ENCODE peak calls at places on chromosomes 2 and 18, in ten cellular contexts. F is RWPE1; W is body of pancreas; E is GM20000; X is thyroid gland; Z is GM12865; C is HFFc6; V is kidney; K is tibial artery; H is CD4-positive, alpha-beta T cell. G is an unnamed sample.

GRCh38 chr2:23711979-23712755 is 214.8 kb downstream of the ATAD2B start:
- DNase-seq in F (no peak), W (no peak), E (no peak), X (peak), Z (no peak), C (no peak), V (no peak), K (peak), H (no peak), G (no peak)

GRCh38 chr2:17620280-17620679 is 79.8 kb downstream of the VSNL1 start:
- DNase-seq in F (peak), W (no peak), E (no peak), X (peak), Z (no peak), C (no peak), V (no peak), K (no peak), H (no peak), G (no peak)

GRCh38 chr2:144183744-144184143 is 336.2 kb downstream of the ZEB2 start:
- DNase-seq in F (no peak), W (no peak), E (peak), X (no peak), Z (peak), C (peak), V (no peak), K (no peak), H (peak), G (no peak)

GRCh38 chr2:176581557-176582150 is 312.4 kb downstream of the MTX2 start:
- DNase-seq in F (no peak), W (no peak), E (no peak), X (no peak), Z (no peak), C (no peak), V (no peak), K (no peak), H (no peak), G (no peak)

GRCh38 chr2:218781691-218782528 is at the start of gene CYP27A1:
- DNase-seq in F (no peak), W (peak), E (peak), X (peak), Z (no peak), C (no peak), V (peak), K (peak), H (no peak), G (peak)

GRCh38 chr2:8049111-8049720 is 632.6 kb upstream of the ID2 start:
- DNase-seq in F (no peak), W (no peak), E (no peak), X (no peak), Z (no peak), C (no peak), V (no peak), K (no peak), H (no peak), G (no peak)

GRCh38 chr18:741931-742512 is 29.6 kb upstream of the ENOSF1 start:
- DNase-seq in F (peak), W (no peak), E (peak), X (no peak), Z (peak), C (peak), V (no peak), K (no peak), H (no peak), G (no peak)

GRCh38 chr2:170742896-170743529 is 27.2 kb upstream of the ERICH2 start:
- DNase-seq in F (no peak), W (no peak), E (no peak), X (no peak), Z (no peak), C (no peak), V (no peak), K (no peak), H (no peak), G (no peak)

GRCh38 chr18:70295633-70296188 is 6.9 kb downstream of the SOCS6 start:
- DNase-seq in F (no peak), W (no peak), E (no peak), X (no peak), Z (no peak), C (no peak), V (no peak), K (no peak), H (no peak), G (no peak)

GRCh38 chr2:111071480-111072143 is 49.1 kb upstream of the BCL2L11 start:
- DNase-seq in F (peak), W (no peak), E (no peak), X (no peak), Z (peak), C (peak), V (peak), K (no peak), H (no peak), G (no peak)

GRCh38 chr2:73172963-73173362 is 29.4 kb upstream of the NOTO start:
- DNase-seq in F (no peak), W (no peak), E (peak), X (no peak), Z (peak), C (peak), V (no peak), K (no peak), H (no peak), G (no peak)

GRCh38 chr2:224004105-224004715 is 34.9 kb downstream of the SERPINE2 start:
- DNase-seq in F (no peak), W (peak), E (no peak), X (no peak), Z (no peak), C (no peak), V (no peak), K (no peak), H (no peak), G (no peak)

GRCh38 chr2:7392076-7392787 is 475.0 kb downstream of the RNF144A start:
- DNase-seq in F (peak), W (peak), E (no peak), X (no peak), Z (no peak), C (no peak), V (no peak), K (no peak), H (no peak), G (no peak)

GRCh38 chr2:233794128-233794658 is 16.1 kb downstream of the MROH2A start:
- DNase-seq in F (no peak), W (no peak), E (no peak), X (peak), Z (no peak), C (no peak), V (peak), K (peak), H (no peak), G (peak)

GRCh38 chr2:218375212-218375611 is 6.9 kb upstream of the SLC11A1 start:
- DNase-seq in F (no peak), W (no peak), E (no peak), X (no peak), Z (no peak), C (peak), V (no peak), K (no peak), H (no peak), G (no peak)

GRCh38 chr18:62409821-62410220 is 84.7 kb downstream of the TNFRSF11A start:
- DNase-seq in F (no peak), W (no peak), E (no peak), X (no peak), Z (no peak), C (no peak), V (no peak), K (no peak), H (no peak), G (no peak)

GRCh38 chr2:16075045-16076012 is 135.0 kb downstream of the MYCN start:
- DNase-seq in F (no peak), W (no peak), E (no peak), X (no peak), Z (no peak), C (no peak), V (no peak), K (no peak), H (no peak), G (no peak)

GRCh38 chr18:48814490-48815181 is 136.1 kb downstream of the SMAD7 start:
- DNase-seq in F (no peak), W (peak), E (no peak), X (peak), Z (no peak), C (peak), V (peak), K (peak), H (no peak), G (peak)

GRCh38 chr2:11649093-11649492 is 20.9 kb downstream of the NTSR2 start:
- DNase-seq in F (no peak), W (no peak), E (no peak), X (no peak), Z (no peak), C (no peak), V (no peak), K (no peak), H (no peak), G (no peak)

GRCh38 chr2:11646530-11646929 is 23.5 kb downstream of the NTSR2 start:
- DNase-seq in F (no peak), W (no peak), E (no peak), X (no peak), Z (no peak), C (no peak), V (no peak), K (no peak), H (no peak), G (no peak)

GRCh38 chr2:11652141-11652540 is 17.9 kb downstream of the NTSR2 start:
- DNase-seq in F (no peak), W (no peak), E (no peak), X (no peak), Z (no peak), C (no peak), V (no peak), K (no peak), H (no peak), G (no peak)

GRCh38 chr2:11644293-11644692 is 25.7 kb downstream of the NTSR2 start:
- DNase-seq in F (no peak), W (no peak), E (no peak), X (no peak), Z (no peak), C (no peak), V (no peak), K (no peak), H (no peak), G (no peak)

DNA sequence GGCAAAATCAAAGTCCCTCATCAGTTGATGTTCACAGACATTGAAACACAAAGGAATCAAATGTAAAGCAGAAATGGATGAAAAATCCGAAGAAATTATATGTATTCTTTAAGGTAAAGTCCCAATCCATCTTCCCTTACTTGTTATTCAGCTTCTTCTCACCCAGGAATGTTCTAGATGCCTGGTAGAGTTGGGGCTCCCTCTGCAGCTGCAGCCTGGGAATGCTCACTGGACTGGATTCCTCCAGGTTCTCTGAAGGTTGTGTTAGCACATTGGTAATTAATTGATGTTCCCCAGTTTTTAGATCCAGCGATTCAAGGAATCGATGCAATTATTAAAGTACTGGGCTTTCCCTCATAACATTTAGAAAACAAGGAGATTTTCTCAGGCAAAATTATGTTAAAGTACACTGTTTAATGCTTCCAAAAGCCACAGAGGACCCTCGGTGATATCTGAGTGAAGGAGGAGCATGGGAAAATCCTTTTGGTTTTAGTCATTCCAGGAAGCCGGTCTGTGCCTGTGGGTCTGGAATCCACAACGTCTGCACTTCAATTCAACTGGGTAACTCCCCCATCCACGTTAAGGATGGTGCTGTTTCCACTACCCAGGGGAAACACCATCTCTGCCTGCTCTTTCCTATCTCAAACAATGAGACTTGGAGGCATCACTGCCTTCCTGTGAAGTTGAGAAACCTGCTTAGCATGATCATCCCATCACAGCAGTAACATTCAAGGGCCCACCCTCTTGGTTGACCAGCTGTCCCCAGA is 22.0 kb downstream of the NTSR2 start:
- DNase-seq in F (peak), W (no peak), E (no peak), X (no peak), Z (no peak), C (no peak), V (no peak), K (no peak), H (no peak), G (no peak)
- TF ChIP-seq CTCF in F (no peak), W (no peak), E (no peak), X (peak), Z (no peak), C (peak), V (no peak), K (no peak), H (no peak), G (no peak)

GRCh38 chr2:44546469-44547127 is 184.9 kb downstream of the CAMKMT start:
- DNase-seq in F (no peak), W (no peak), E (peak), X (no peak), Z (peak), C (no peak), V (no peak), K (no peak), H (no peak), G (no peak)

GRCh38 chr2:44547713-44548112 is 186.0 kb downstream of the CAMKMT start:
- DNase-seq in F (no peak), W (no peak), E (no peak), X (no peak), Z (no peak), C (no peak), V (no peak), K (no peak), H (no peak), G (no peak)

GRCh38 chr2:44543773-44544725 is 182.3 kb downstream of the CAMKMT start:
- DNase-seq in F (peak), W (no peak), E (no peak), X (no peak), Z (no peak), C (peak), V (no peak), K (no peak), H (no peak), G (no peak)

GRCh38 chr2:44542520-44542919 is 180.8 kb downstream of the CAMKMT start:
- DNase-seq in F (no peak), W (no peak), E (no peak), X (no peak), Z (no peak), C (no peak), V (no peak), K (no peak), H (no peak), G (no peak)

GRCh38 chr2:44544991-44545390 is 183.2 kb downstream of the CAMKMT start:
- DNase-seq in F (no peak), W (no peak), E (no peak), X (no peak), Z (no peak), C (no peak), V (no peak), K (no peak), H (no peak), G (no peak)
- TF ChIP-seq CTCF in F (no peak), W (no peak), E (no peak), X (no peak), Z (no peak), C (no peak), V (no peak), K (no peak), H (no peak), G (no peak)

GRCh38 chr2:15048000-15048399 is 415.5 kb downstream of the LRATD1 start:
- DNase-seq in F (no peak), W (no peak), E (no peak), X (no peak), Z (no peak), C (no peak), V (no peak), K (no peak), H (no peak), G (no peak)
- TF ChIP-seq CTCF in F (no peak), W (no peak), E (no peak), X (no peak), Z (no peak), C (no peak), V (no peak), K (no peak), H (no peak), G (no peak)

DNA sequence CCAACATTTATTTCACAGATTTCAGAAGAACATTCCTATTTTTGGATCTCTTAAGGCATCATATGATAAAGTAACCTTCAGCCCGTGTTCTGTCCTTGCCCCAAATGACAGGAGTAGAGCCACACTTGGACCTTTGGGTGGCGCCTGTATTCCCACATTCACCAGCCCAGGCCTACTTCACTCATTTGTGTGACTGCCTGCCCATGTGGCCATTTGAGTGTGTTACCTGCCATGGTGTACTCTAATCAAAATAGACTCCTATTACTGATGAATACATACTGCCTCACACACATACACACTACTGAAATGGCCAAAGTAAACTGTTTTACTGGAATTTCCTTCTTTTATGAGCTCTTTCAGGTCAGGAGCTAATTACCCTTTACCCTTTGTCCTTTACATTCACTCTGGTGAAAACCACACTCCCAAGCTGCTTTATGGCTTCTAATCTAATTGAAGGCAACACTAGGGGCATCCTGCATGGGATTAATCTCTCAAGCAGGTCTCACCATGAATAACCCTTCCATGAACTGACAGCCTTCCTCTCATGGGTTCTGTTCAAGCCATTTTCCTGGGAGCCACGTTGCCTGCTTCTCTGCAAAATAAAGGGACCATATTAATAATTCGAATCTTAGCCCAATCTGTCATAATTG is 271.0 kb upstream of the GALNT5 start:
- DNase-seq in F (no peak), W (no peak), E (no peak), X (no peak), Z (peak), C (no peak), V (no peak), K (no peak), H (no peak), G (no peak)
- TF ChIP-seq CTCF in F (no peak), W (no peak), E (no peak), X (no peak), Z (no peak), C (no peak), V (no peak), K (no peak), H (no peak), G (no peak)

GRCh38 chr18:45962461-45962860 is 4.7 kb downstream of the EPG5 start:
- DNase-seq in F (peak), W (peak), E (no peak), X (peak), Z (peak), C (peak), V (no peak), K (no peak), H (peak), G (no peak)

GRCh38 chr18:45962866-45963265 is 4.3 kb downstream of the EPG5 start:
- DNase-seq in F (no peak), W (no peak), E (no peak), X (no peak), Z (no peak), C (peak), V (no peak), K (no peak), H (no peak), G (no peak)

GRCh38 chr18:45967007-45967706 is at the start of gene EPG5:
- DNase-seq in F (peak), W (peak), E (peak), X (peak), Z (peak), C (peak), V (peak), K (peak), H (peak), G (peak)
- TF ChIP-seq CTCF in F (no peak), W (no peak), E (no peak), X (no peak), Z (no peak), C (no peak), V (no peak), K (no peak), H (no peak), G (no peak)